ENCODE peak calls at places on chromosome 9, in six cellular contexts. B is RWPE1, R is A549, L is neural progenitor cell, T is pancreas, N is right cardiac atrium. Q is an unnamed sample.

GRCh38 chr9:18504707-18505106 is 30.8 kb downstream of the ADAMTSL1 start:
- DNase-seq in B (no peak), R (no peak), L (peak), T (no peak), N (no peak), Q (no peak)

GRCh38 chr9:18018661-18019060 is 439.8 kb downstream of the SH3GL2 start:
- DNase-seq in B (no peak), R (no peak), L (no peak), T (no peak), N (no peak), Q (no peak)

GRCh38 chr9:123475407-123475806 is 119.4 kb downstream of the CRB2 start:
- DNase-seq in B (no peak), R (no peak), L (no peak), T (peak), N (no peak), Q (no peak)

GRCh38 chr9:87436694-87437093 is 61.0 kb upstream of the DAPK1 start:
- DNase-seq in B (no peak), R (no peak), L (no peak), T (no peak), N (no peak), Q (no peak)

GRCh38 chr9:131503626-131504465 is 1.1 kb downstream of the POMT1 start:
- DNase-seq in B (peak), R (peak), L (peak), T (no peak), N (no peak), Q (no peak)

GRCh38 chr9:130196643-130197042 is 24.4 kb downstream of the NCS1 start:
- DNase-seq in B (no peak), R (no peak), L (no peak), T (no peak), N (no peak), Q (no peak)

GRCh38 chr9:8724284-8725018 is 924.9 kb upstream of the DMAC1 start:
- DNase-seq in B (no peak), R (no peak), L (no peak), T (no peak), N (no peak), Q (no peak)

GRCh38 chr9:908806-909205 is 67.3 kb downstream of the DMRT1 start:
- DNase-seq in B (no peak), R (no peak), L (peak), T (no peak), N (no peak), Q (no peak)

GRCh38 chr9:125744616-125745387 is 2.4 kb upstream of the PBX3 start:
- DNase-seq in B (no peak), R (no peak), L (no peak), T (no peak), N (no peak), Q (no peak)

GRCh38 chr9:35798658-35799366 is 7.4 kb downstream of the NPR2 start:
- DNase-seq in B (peak), R (no peak), L (no peak), T (no peak), N (no peak), Q (peak)

GRCh38 chr9:20903214-20903613 is 128.2 kb downstream of the HACD4 start:
- DNase-seq in B (no peak), R (no peak), L (no peak), T (no peak), N (no peak), Q (no peak)

GRCh38 chr9:129183495-129184308 is 5.6 kb upstream of the IER5L start:
- DNase-seq in B (no peak), R (no peak), L (peak), T (no peak), N (no peak), Q (no peak)

GRCh38 chr9:131318211-131318610 is 28.7 kb downstream of the PLPP7 start:
- DNase-seq in B (no peak), R (no peak), L (no peak), T (no peak), N (no peak), Q (no peak)

GRCh38 chr9:121328876-121329681 is 41.0 kb downstream of the STOM start:
- DNase-seq in B (no peak), R (no peak), L (no peak), T (no peak), N (no peak), Q (no peak)

GRCh38 chr9:33331411-33331891 is 41.1 kb downstream of the NFX1 start:
- DNase-seq in B (no peak), R (no peak), L (no peak), T (no peak), N (no peak), Q (no peak)

GRCh38 chr9:128191406-128192046 is at the start of gene CIZ1:
- DNase-seq in B (peak), R (peak), L (peak), T (peak), N (peak), Q (no peak)

GRCh38 chr9:10876333-10876732 is 263.5 kb upstream of the PTPRD start:
- DNase-seq in B (peak), R (no peak), L (no peak), T (no peak), N (no peak), Q (no peak)

GRCh38 chr9:123834218-123834906 is 95.6 kb downstream of the DENND1A start:
- DNase-seq in B (no peak), R (no peak), L (peak), T (no peak), N (no peak), Q (no peak)

GRCh38 chr9:98175013-98175679 is 17.3 kb downstream of the CORO2A start:
- DNase-seq in B (no peak), R (no peak), L (peak), T (no peak), N (no peak), Q (no peak)

GRCh38 chr9:69622664-69623063 is 49.5 kb downstream of the APBA1 start:
- DNase-seq in B (no peak), R (no peak), L (no peak), T (no peak), N (no peak), Q (no peak)

GRCh38 chr9:115275753-115276152 is 157.8 kb upstream of the TNC start:
- DNase-seq in B (no peak), R (no peak), L (no peak), T (no peak), N (no peak), Q (no peak)

GRCh38 chr9:91427873-91428272 is 4.2 kb upstream of the NFIL3 start:
- DNase-seq in B (peak), R (no peak), L (no peak), T (no peak), N (no peak), Q (peak)

GRCh38 chr9:22682536-22683392 is 236.1 kb downstream of the DMRTA1 start:
- DNase-seq in B (peak), R (no peak), L (no peak), T (no peak), N (no peak), Q (peak)

GRCh38 chr9:33374190-33374589 is 28.2 kb downstream of the AQP7 start:
- DNase-seq in B (no peak), R (no peak), L (no peak), T (no peak), N (no peak), Q (no peak)

GRCh38 chr9:97132865-97133264 is 93.9 kb upstream of the CTSV start:
- DNase-seq in B (no peak), R (no peak), L (no peak), T (no peak), N (no peak), Q (no peak)

GRCh38 chr9:27154923-27155322 is 45.9 kb downstream of the TEK start:
- DNase-seq in B (peak), R (no peak), L (no peak), T (no peak), N (no peak), Q (peak)

GRCh38 chr9:130320697-130321080 is 55.1 kb downstream of the HMCN2 start:
- DNase-seq in B (peak), R (peak), L (peak), T (no peak), N (peak), Q (no peak)

GRCh38 chr9:126723807-126724172 is 81.0 kb upstream of the ZBTB43 start:
- DNase-seq in B (no peak), R (no peak), L (peak), T (no peak), N (no peak), Q (no peak)

GRCh38 chr9:114494776-114495569 is 10.3 kb downstream of the WHRN start:
- DNase-seq in B (no peak), R (no peak), L (no peak), T (no peak), N (no peak), Q (no peak)

GRCh38 chr9:36874921-36875320 is 159.1 kb downstream of the PAX5 start:
- DNase-seq in B (no peak), R (no peak), L (no peak), T (no peak), N (no peak), Q (peak)

GRCh38 chr9:98667241-98667640 is 41.5 kb downstream of the GABBR2 start:
- DNase-seq in B (no peak), R (no peak), L (no peak), T (no peak), N (no peak), Q (no peak)

GRCh38 chr9:27487128-27487527 is 37.0 kb upstream of the IFNK start:
- DNase-seq in B (no peak), R (no peak), L (no peak), T (no peak), N (no peak), Q (no peak)

GRCh38 chr9:77403244-77403643 is 225.9 kb downstream of the VPS13A start:
- DNase-seq in B (no peak), R (no peak), L (no peak), T (no peak), N (no peak), Q (no peak)

GRCh38 chr9:77399964-77400363 is 222.6 kb downstream of the VPS13A start:
- DNase-seq in B (no peak), R (no peak), L (no peak), T (no peak), N (no peak), Q (no peak)

DNA sequence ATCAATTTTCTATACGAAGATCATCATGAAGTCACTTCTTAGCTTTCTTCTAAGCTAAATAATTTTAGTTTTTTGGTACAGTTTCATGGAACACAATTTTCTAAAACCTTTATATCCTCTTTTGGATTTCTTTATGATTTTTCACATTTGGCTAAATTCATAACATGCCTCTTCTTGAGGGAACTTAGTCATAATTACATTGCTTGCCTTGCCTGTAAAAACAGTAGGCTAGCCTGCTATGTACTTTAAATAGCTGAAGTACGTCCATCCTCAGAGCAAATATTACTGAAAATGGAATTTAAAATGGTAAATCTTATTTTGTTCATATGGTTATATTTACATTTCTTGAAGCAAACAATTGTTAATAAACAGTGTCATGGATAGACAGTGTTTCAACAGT is 225.0 kb downstream of the VPS13A start:
- DNase-seq in B (no peak), R (no peak), L (no peak), T (no peak), N (no peak), Q (no peak)
- H3K27ac ChIP-seq in B (no peak), R (no peak), L (no peak), T (no peak), N (no peak), Q (no peak)

GRCh38 chr9:4508907-4509589 is 18.8 kb downstream of the SLC1A1 start:
- DNase-seq in B (no peak), R (no peak), L (no peak), T (no peak), N (no peak), Q (peak)
- H3K27ac ChIP-seq in B (no peak), R (no peak), L (no peak), T (no peak), N (no peak), Q (peak)

GRCh38 chr9:104326912-104327311 is 177.2 kb upstream of the OR13F1 start:
- DNase-seq in B (no peak), R (no peak), L (no peak), T (no peak), N (no peak), Q (no peak)

GRCh38 chr9:104319198-104319597 is 184.9 kb upstream of the OR13F1 start:
- DNase-seq in B (no peak), R (no peak), L (no peak), T (no peak), N (no peak), Q (no peak)

GRCh38 chr9:104322581-104322980 is 181.5 kb upstream of the OR13F1 start:
- DNase-seq in B (no peak), R (no peak), L (no peak), T (no peak), N (no peak), Q (no peak)
- H3K27ac ChIP-seq in B (no peak), R (no peak), L (no peak), T (no peak), N (no peak), Q (no peak)

DNA sequence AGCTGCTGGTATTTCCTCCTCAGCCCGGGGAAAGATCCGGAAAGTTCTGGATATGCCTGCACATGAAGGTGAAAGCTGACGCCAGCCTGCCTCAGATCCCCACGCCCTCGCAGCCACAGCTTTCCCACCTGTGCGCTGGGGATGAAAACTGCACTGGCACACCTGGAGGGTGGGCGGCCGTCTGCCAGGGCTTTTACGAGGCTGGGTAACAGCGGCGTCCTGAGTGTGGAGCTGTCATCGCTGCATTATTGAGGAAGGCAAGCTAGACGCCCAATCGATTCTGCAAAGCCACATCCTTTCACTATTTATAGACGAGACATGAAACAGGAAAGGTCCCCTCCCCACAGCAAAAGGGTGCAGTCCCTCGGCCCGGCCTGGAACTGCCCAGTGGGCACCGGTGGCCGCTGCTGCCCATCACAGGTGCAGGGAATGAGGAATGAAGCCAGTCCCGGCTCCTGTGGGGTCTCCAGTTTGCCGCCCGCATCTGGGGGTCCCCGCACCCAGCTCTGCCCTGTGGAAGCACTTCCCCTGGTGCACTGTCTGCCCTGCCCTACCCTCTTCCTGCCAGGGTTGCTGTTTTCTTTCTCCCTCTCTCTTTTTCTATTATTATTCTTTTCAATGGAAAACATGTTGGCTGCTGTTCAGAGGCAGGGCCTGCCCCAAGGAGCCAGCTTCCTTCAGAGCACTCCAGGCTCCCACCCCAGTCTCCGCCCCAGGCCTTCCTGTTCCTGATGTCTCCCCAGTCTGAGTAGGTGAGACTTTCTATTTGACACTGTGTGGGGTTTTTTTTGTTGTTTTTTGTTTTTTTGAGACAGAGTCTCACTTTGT is 7.0 kb downstream of the NOTCH1 start:
- DNase-seq in B (peak), R (no peak), L (no peak), T (no peak), N (peak), Q (no peak)
- H3K27ac ChIP-seq in B (peak), R (peak), L (no peak), T (peak), N (peak), Q (peak)

Q was measured in epithelial cell of prostate.